ENCODE peak calls at places on chromosomes 12 and 14, in six cellular contexts. One of them, this sample, is unnamed.

GRCh38 chr12:94405378-94406116 is 54.1 kb downstream of the CEP83 start:
- DNase-seq in skeletal muscle cell: no peak
- DNase-seq in WERI-Rb-1: no peak
- DNase-seq in M059J: no peak
- DNase-seq in NCI-H69: no peak
- DNase-seq in mesendoderm: no peak
- DNase-seq in this sample: peak; percentile 2

GRCh38 chr12:130454296-130454695 is 116.6 kb downstream of the PIWIL1 start:
- DNase-seq in M059J: no peak
- DNase-seq in NCI-H69: no peak
- DNase-seq in skeletal muscle cell: no peak
- DNase-seq in mesendoderm: no peak
- DNase-seq in WERI-Rb-1: no peak
- DNase-seq in this sample: no peak

GRCh38 chr14:55580401-55581010 is 499 bp downstream of the KTN1 start:
- DNase-seq in skeletal muscle cell: no peak
- DNase-seq in mesendoderm: no peak
- DNase-seq in M059J: peak; percentile 25
- DNase-seq in WERI-Rb-1: peak; percentile 36
- DNase-seq in NCI-H69: peak; percentile 84
- DNase-seq in this sample: peak; percentile 34

GRCh38 chr12:102948941-102949352 is 8.5 kb upstream of the ASCL1 start:
- DNase-seq in M059J: no peak
- DNase-seq in mesendoderm: peak; percentile 51
- DNase-seq in skeletal muscle cell: no peak
- DNase-seq in WERI-Rb-1: peak; percentile 59
- DNase-seq in NCI-H69: peak; percentile 82
- DNase-seq in this sample: peak; percentile 35

GRCh38 chr12:107990325-107990724 is 138.8 kb upstream of the WSCD2 start:
- DNase-seq in mesendoderm: peak; percentile 72
- DNase-seq in M059J: peak; percentile 10
- DNase-seq in skeletal muscle cell: no peak
- DNase-seq in WERI-Rb-1: peak; percentile 68
- DNase-seq in NCI-H69: peak; percentile 29
- DNase-seq in this sample: peak; percentile 1

GRCh38 chr14:97306785-97307246 is 509.6 kb downstream of the VRK1 start:
- DNase-seq in WERI-Rb-1: no peak
- DNase-seq in M059J: peak; percentile 5
- DNase-seq in NCI-H69: no peak
- DNase-seq in skeletal muscle cell: no peak
- DNase-seq in mesendoderm: no peak
- DNase-seq in this sample: no peak

GRCh38 chr12:102444093-102444492 is 36.3 kb downstream of the IGF1 start:
- DNase-seq in skeletal muscle cell: no peak
- DNase-seq in NCI-H69: no peak
- DNase-seq in WERI-Rb-1: no peak
- DNase-seq in M059J: no peak
- DNase-seq in mesendoderm: no peak
- DNase-seq in this sample: no peak

GRCh38 chr12:127773520-127773919 is 493.4 kb upstream of the TMEM132C start:
- DNase-seq in NCI-H69: no peak
- DNase-seq in skeletal muscle cell: no peak
- DNase-seq in M059J: peak; percentile 48
- DNase-seq in mesendoderm: peak; percentile 78
- DNase-seq in WERI-Rb-1: peak; percentile 68
- DNase-seq in this sample: no peak

GRCh38 chr12:88036368-88036965 is 7.3 kb upstream of the C12orf50 start:
- DNase-seq in NCI-H69: peak; percentile 28
- DNase-seq in mesendoderm: no peak
- DNase-seq in skeletal muscle cell: peak; percentile 31
- DNase-seq in M059J: peak; percentile 32
- DNase-seq in WERI-Rb-1: no peak
- DNase-seq in this sample: peak; percentile 67

GRCh38 chr12:24561882-24562760 is 386.8 kb downstream of the BCAT1 start:
- DNase-seq in NCI-H69: peak; percentile 87
- DNase-seq in M059J: peak; percentile 73
- DNase-seq in skeletal muscle cell: no peak
- DNase-seq in mesendoderm: peak; percentile 93
- DNase-seq in WERI-Rb-1: peak; percentile 30
- DNase-seq in this sample: peak; percentile 37

GRCh38 chr12:42893802-42894201 is 304.3 kb upstream of the PRICKLE1 start:
- DNase-seq in mesendoderm: no peak
- DNase-seq in NCI-H69: peak; percentile 11
- DNase-seq in WERI-Rb-1: no peak
- DNase-seq in skeletal muscle cell: no peak
- DNase-seq in M059J: peak; percentile 17
- DNase-seq in this sample: no peak

GRCh38 chr14:105240811-105241576 is 7.3 kb upstream of the BTBD6 start:
- DNase-seq in WERI-Rb-1: no peak
- DNase-seq in M059J: no peak
- DNase-seq in mesendoderm: no peak
- DNase-seq in NCI-H69: no peak
- DNase-seq in skeletal muscle cell: no peak
- DNase-seq in this sample: no peak

GRCh38 chr14:65703996-65704395 is 291.5 kb downstream of the FUT8 start:
- DNase-seq in mesendoderm: peak; percentile 69
- DNase-seq in skeletal muscle cell: no peak
- DNase-seq in M059J: peak; percentile 6
- DNase-seq in WERI-Rb-1: no peak
- DNase-seq in NCI-H69: no peak
- DNase-seq in this sample: peak; percentile 58

GRCh38 chr14:60233251-60233650 is 15.8 kb upstream of the PPM1A start:
- DNase-seq in WERI-Rb-1: no peak
- DNase-seq in M059J: no peak
- DNase-seq in skeletal muscle cell: no peak
- DNase-seq in NCI-H69: no peak
- DNase-seq in mesendoderm: no peak
- DNase-seq in this sample: peak; percentile 17

GRCh38 chr14:74913986-74914573 is 9.0 kb downstream of the RPS6KL1 start:
- DNase-seq in NCI-H69: peak; percentile 41
- DNase-seq in skeletal muscle cell: no peak
- DNase-seq in WERI-Rb-1: peak; percentile 70
- DNase-seq in mesendoderm: peak; percentile 68
- DNase-seq in M059J: peak; percentile 72
- DNase-seq in this sample: peak; percentile 74

GRCh38 chr14:86321151-86321550 is 791.2 kb downstream of the FLRT2 start:
- DNase-seq in WERI-Rb-1: no peak
- DNase-seq in skeletal muscle cell: no peak
- DNase-seq in NCI-H69: no peak
- DNase-seq in M059J: no peak
- DNase-seq in mesendoderm: no peak
- DNase-seq in this sample: no peak

GRCh38 chr14:64971452-64971889 is 665 bp downstream of the RAB15 start:
- DNase-seq in mesendoderm: no peak
- DNase-seq in M059J: no peak
- DNase-seq in skeletal muscle cell: no peak
- DNase-seq in NCI-H69: peak; percentile 58
- DNase-seq in WERI-Rb-1: no peak
- DNase-seq in this sample: no peak

GRCh38 chr14:36585100-36585499 is 2.7 kb upstream of the NKX2-8 start:
- DNase-seq in WERI-Rb-1: no peak
- DNase-seq in M059J: no peak
- DNase-seq in mesendoderm: no peak
- DNase-seq in skeletal muscle cell: no peak
- DNase-seq in NCI-H69: no peak
- DNase-seq in this sample: no peak

GRCh38 chr14:63039800-63040380 is 5.4 kb downstream of the KCNH5 start:
- DNase-seq in WERI-Rb-1: no peak
- DNase-seq in mesendoderm: peak; percentile 86
- DNase-seq in skeletal muscle cell: no peak
- DNase-seq in M059J: peak; percentile 50
- DNase-seq in NCI-H69: peak; percentile 70
- DNase-seq in this sample: peak; percentile 22

GRCh38 chr14:33134975-33135374 is 196.3 kb downstream of the NPAS3 start:
- DNase-seq in skeletal muscle cell: no peak
- DNase-seq in M059J: no peak
- DNase-seq in mesendoderm: no peak
- DNase-seq in NCI-H69: no peak
- DNase-seq in WERI-Rb-1: no peak
- DNase-seq in this sample: no peak

GRCh38 chr14:76726551-76726961 is 34.7 kb upstream of the VASH1 start:
- DNase-seq in skeletal muscle cell: no peak
- DNase-seq in WERI-Rb-1: no peak
- DNase-seq in NCI-H69: no peak
- DNase-seq in mesendoderm: peak; percentile 21
- DNase-seq in M059J: no peak
- DNase-seq in this sample: no peak

GRCh38 chr12:80441921-80442320 is 2.1 kb upstream of the PTPRQ start:
- DNase-seq in NCI-H69: no peak
- DNase-seq in WERI-Rb-1: no peak
- DNase-seq in skeletal muscle cell: peak; percentile 46
- DNase-seq in M059J: peak; percentile 77
- DNase-seq in mesendoderm: no peak
- DNase-seq in this sample: peak; percentile 89

GRCh38 chr12:52414936-52415335 is 8.8 kb upstream of the KRT82 start:
- DNase-seq in NCI-H69: no peak
- DNase-seq in M059J: no peak
- DNase-seq in WERI-Rb-1: no peak
- DNase-seq in mesendoderm: no peak
- DNase-seq in skeletal muscle cell: no peak
- DNase-seq in this sample: no peak

GRCh38 chr12:123986374-123986920 is 13.4 kb downstream of the ZNF664 start:
- DNase-seq in skeletal muscle cell: no peak
- DNase-seq in M059J: no peak
- DNase-seq in mesendoderm: no peak
- DNase-seq in WERI-Rb-1: peak; percentile 58
- DNase-seq in NCI-H69: no peak
- DNase-seq in this sample: no peak

GRCh38 chr12:62562892-62563291 is 96.3 kb downstream of the MON2 start:
- DNase-seq in mesendoderm: peak; percentile 50
- DNase-seq in M059J: no peak
- DNase-seq in skeletal muscle cell: peak; percentile 16
- DNase-seq in WERI-Rb-1: no peak
- DNase-seq in NCI-H69: no peak
- DNase-seq in this sample: peak; percentile 26

GRCh38 chr12:54961190-54961589 is 23.4 kb downstream of the TESPA1 start:
- DNase-seq in NCI-H69: no peak
- DNase-seq in M059J: no peak
- DNase-seq in skeletal muscle cell: no peak
- DNase-seq in WERI-Rb-1: no peak
- DNase-seq in mesendoderm: no peak
- DNase-seq in this sample: no peak

GRCh38 chr12:41189395-41190251 is 1.5 kb downstream of the PDZRN4 start:
- DNase-seq in M059J: no peak
- DNase-seq in skeletal muscle cell: no peak
- DNase-seq in mesendoderm: peak; percentile 23
- DNase-seq in NCI-H69: peak; percentile 27
- DNase-seq in WERI-Rb-1: no peak
- DNase-seq in this sample: no peak

GRCh38 chr14:87613856-87614255 is 379.1 kb downstream of the GALC start:
- DNase-seq in M059J: no peak
- DNase-seq in mesendoderm: no peak
- DNase-seq in skeletal muscle cell: no peak
- DNase-seq in WERI-Rb-1: no peak
- DNase-seq in NCI-H69: peak; percentile 93
- DNase-seq in this sample: no peak

GRCh38 chr12:132561784-132562156 is 48.6 kb downstream of the LRCOL1 start:
- DNase-seq in skeletal muscle cell: no peak
- DNase-seq in NCI-H69: peak; percentile 35
- DNase-seq in mesendoderm: peak; percentile 57
- DNase-seq in M059J: no peak
- DNase-seq in WERI-Rb-1: peak; percentile 62
- DNase-seq in this sample: peak; percentile 13

GRCh38 chr12:107396991-107397390 is 288.6 kb upstream of the PWP1 start:
- DNase-seq in WERI-Rb-1: no peak
- DNase-seq in NCI-H69: peak; percentile 42
- DNase-seq in mesendoderm: no peak
- DNase-seq in skeletal muscle cell: no peak
- DNase-seq in M059J: no peak
- DNase-seq in this sample: no peak

GRCh38 chr12:124862768-124863408 is 776 bp downstream of the SCARB1 start:
- DNase-seq in WERI-Rb-1: peak; percentile 65
- DNase-seq in skeletal muscle cell: no peak
- DNase-seq in NCI-H69: peak; percentile 64
- DNase-seq in mesendoderm: peak; percentile 40
- DNase-seq in M059J: peak; percentile 29
- DNase-seq in this sample: peak; percentile 38

GRCh38 chr14:85124896-85125295 is 405.0 kb upstream of the FLRT2 start:
- DNase-seq in skeletal muscle cell: no peak
- DNase-seq in M059J: no peak
- DNase-seq in NCI-H69: no peak
- DNase-seq in WERI-Rb-1: no peak
- DNase-seq in mesendoderm: no peak
- DNase-seq in this sample: no peak

GRCh38 chr12:4478933-4479332 is 33.3 kb upstream of the FGF6 start:
- DNase-seq in skeletal muscle cell: no peak
- DNase-seq in WERI-Rb-1: no peak
- DNase-seq in M059J: no peak
- DNase-seq in mesendoderm: peak; percentile 6
- DNase-seq in NCI-H69: no peak
- DNase-seq in this sample: no peak

GRCh38 chr14:97902630-97903029 is 1105.4 kb downstream of the VRK1 start:
- DNase-seq in mesendoderm: no peak
- DNase-seq in NCI-H69: no peak
- DNase-seq in skeletal muscle cell: no peak
- DNase-seq in WERI-Rb-1: no peak
- DNase-seq in M059J: no peak
- DNase-seq in this sample: no peak

GRCh38 chr12:2083561-2083960 is 30.8 kb downstream of the CACNA1C start:
- DNase-seq in WERI-Rb-1: no peak
- DNase-seq in NCI-H69: peak; percentile 92
- DNase-seq in skeletal muscle cell: peak; percentile 41
- DNase-seq in M059J: peak; percentile 18
- DNase-seq in mesendoderm: no peak
- DNase-seq in this sample: peak; percentile 43

GRCh38 chr12:57094194-57095160 is 5.6 kb downstream of the NAB2 start:
- DNase-seq in skeletal muscle cell: no peak
- DNase-seq in M059J: no peak
- DNase-seq in mesendoderm: no peak
- DNase-seq in NCI-H69: no peak
- DNase-seq in WERI-Rb-1: no peak
- DNase-seq in this sample: no peak

This sample was measured in EH.